ENCODE peak calls at places on chromosomes 3 and 15, in eight cellular contexts. One of them, this sample, is unnamed.

GRCh38 chr3:172065534-172065933 is 26.2 kb downstream of the FNDC3B start:
- DNase-seq in ELR: no peak
- DNase-seq in Daoy: peak; percentile 35
- DNase-seq in endodermal cell: no peak
- DNase-seq in osteocyte: no peak
- DNase-seq in NCI-H460: no peak
- DNase-seq in Caki2: no peak
- DNase-seq in right atrium auricular region: no peak
- DNase-seq in this sample: no peak

GRCh38 chr15:39850436-39850835 is 67.8 kb upstream of the FSIP1 start:
- DNase-seq in Caki2: no peak
- DNase-seq in ELR: no peak
- DNase-seq in NCI-H460: no peak
- DNase-seq in Daoy: no peak
- DNase-seq in right atrium auricular region: no peak
- DNase-seq in osteocyte: no peak
- DNase-seq in endodermal cell: no peak
- DNase-seq in this sample: no peak

GRCh38 chr3:54572197-54572895 is 355.5 kb downstream of the LRTM1 start:
- DNase-seq in Daoy: no peak
- DNase-seq in NCI-H460: no peak
- DNase-seq in right atrium auricular region: no peak
- DNase-seq in Caki2: no peak
- DNase-seq in ELR: peak; percentile 1
- DNase-seq in osteocyte: no peak
- DNase-seq in endodermal cell: no peak
- DNase-seq in this sample: peak; percentile 44

GRCh38 chr3:150149651-150150051 is 179.0 kb upstream of the PFN2 start:
- DNase-seq in right atrium auricular region: no peak
- DNase-seq in osteocyte: no peak
- DNase-seq in NCI-H460: no peak
- DNase-seq in Caki2: peak; percentile 50
- DNase-seq in ELR: peak; percentile 72
- DNase-seq in endodermal cell: no peak
- DNase-seq in Daoy: no peak
- DNase-seq in this sample: peak; percentile 40

GRCh38 chr15:64430000-64430735 is 30.2 kb upstream of the ZNF609 start:
- DNase-seq in ELR: peak; percentile 44
- DNase-seq in Caki2: no peak
- DNase-seq in osteocyte: no peak
- DNase-seq in right atrium auricular region: no peak
- DNase-seq in endodermal cell: peak; percentile 90
- DNase-seq in NCI-H460: no peak
- DNase-seq in Daoy: peak; percentile 39
- DNase-seq in this sample: peak; percentile 80

GRCh38 chr3:195224156-195224979 is 46.6 kb downstream of the XXYLT1 start:
- DNase-seq in NCI-H460: no peak
- DNase-seq in ELR: no peak
- DNase-seq in Caki2: no peak
- DNase-seq in endodermal cell: no peak
- DNase-seq in right atrium auricular region: peak; percentile 54
- DNase-seq in Daoy: peak; percentile 49
- DNase-seq in osteocyte: peak; percentile 87
- DNase-seq in this sample: no peak

GRCh38 chr15:58330836-58331561 is 100.8 kb upstream of the LIPC start:
- DNase-seq in endodermal cell: peak; percentile 55
- DNase-seq in right atrium auricular region: no peak
- DNase-seq in ELR: no peak
- DNase-seq in Caki2: no peak
- DNase-seq in NCI-H460: no peak
- DNase-seq in osteocyte: no peak
- DNase-seq in Daoy: no peak
- DNase-seq in this sample: no peak

GRCh38 chr3:38308456-38308855 is 26.4 kb downstream of the SLC22A14 start:
- DNase-seq in osteocyte: peak; percentile 79
- DNase-seq in NCI-H460: no peak
- DNase-seq in endodermal cell: no peak
- DNase-seq in Caki2: no peak
- DNase-seq in right atrium auricular region: no peak
- DNase-seq in Daoy: no peak
- DNase-seq in ELR: no peak
- DNase-seq in this sample: no peak

GRCh38 chr3:74314696-74315095 is 299.8 kb downstream of the CNTN3 start:
- DNase-seq in Daoy: no peak
- DNase-seq in right atrium auricular region: no peak
- DNase-seq in osteocyte: no peak
- DNase-seq in NCI-H460: no peak
- DNase-seq in ELR: peak; percentile 3
- DNase-seq in Caki2: no peak
- DNase-seq in endodermal cell: no peak
- DNase-seq in this sample: peak; percentile 85

GRCh38 chr3:150128126-150128525 is 157.4 kb upstream of the PFN2 start:
- DNase-seq in endodermal cell: no peak
- DNase-seq in Daoy: no peak
- DNase-seq in Caki2: no peak
- DNase-seq in NCI-H460: no peak
- DNase-seq in osteocyte: no peak
- DNase-seq in right atrium auricular region: no peak
- DNase-seq in ELR: no peak
- DNase-seq in this sample: no peak

GRCh38 chr3:94028093-94028837 is at the start of gene STX19:
- DNase-seq in right atrium auricular region: no peak
- DNase-seq in osteocyte: no peak
- DNase-seq in Caki2: no peak
- DNase-seq in endodermal cell: no peak
- DNase-seq in NCI-H460: no peak
- DNase-seq in ELR: no peak
- DNase-seq in Daoy: no peak
- DNase-seq in this sample: peak; percentile 20

This sample was measured in mammary epithelial cell.